ENCODE peak calls at places on chromosomes 12 and 14, in four cellular contexts. O, T, I and P are unnamed samples.

GRCh38 chr14:60092516-60092915 is 793 bp downstream of the PCNX4 start:
- DNase-seq in I (no peak), O (peak), T (peak), P (peak)

GRCh38 chr14:67218126-67218525 is 23.1 kb upstream of the PALS1 start:
- DNase-seq in T (no peak), I (no peak), O (no peak), P (no peak)

GRCh38 chr14:58954874-58955273 is 233.6 kb upstream of the DAAM1 start:
- DNase-seq in T (no peak), I (no peak), O (no peak), P (no peak)

GRCh38 chr14:35818346-35819115 is 7.6 kb upstream of the BRMS1L start:
- DNase-seq in T (peak), I (no peak), O (peak), P (peak)

GRCh38 chr12:92538970-92539749 is 163.6 kb upstream of the PLEKHG7 start:
- DNase-seq in T (peak), I (peak), O (no peak), P (no peak)

GRCh38 chr12:120225200-120225558 is 24.3 kb upstream of the RPLP0 start:
- DNase-seq in I (no peak), T (no peak), O (no peak), P (peak)

GRCh38 chr12:10362828-10363664 is 26.8 kb downstream of the KLRK1 start:
- DNase-seq in T (no peak), I (peak), O (no peak), P (no peak)

GRCh38 chr14:92460916-92461579 is 52.5 kb upstream of the RIN3 start:
- DNase-seq in I (peak), T (no peak), O (no peak), P (no peak)

GRCh38 chr12:131368073-131369071 is 342.5 kb upstream of the SFSWAP start:
- DNase-seq in O (no peak), T (no peak), I (no peak), P (no peak)

GRCh38 chr12:52521581-52522266 is 1.5 kb upstream of the KRT5 start:
- DNase-seq in I (no peak), T (no peak), O (no peak), P (no peak)

GRCh38 chr12:69044887-69045286 is 111.9 kb upstream of the CPM start:
- DNase-seq in I (no peak), T (no peak), O (no peak), P (no peak)

GRCh38 chr12:3150820-3151590 is 73.8 kb downstream of the TSPAN9 start:
- DNase-seq in I (no peak), O (no peak), T (no peak), P (no peak)

GRCh38 chr12:15227004-15227679 is 5.9 kb upstream of the RERG start:
- DNase-seq in T (no peak), I (no peak), O (peak), P (peak)

GRCh38 chr12:93061414-93062099 is 132.5 kb upstream of the EEA1 start:
- DNase-seq in T (no peak), I (no peak), O (no peak), P (no peak)

GRCh38 chr12:78448692-78449091 is 415.9 kb upstream of the SYT1 start:
- DNase-seq in I (no peak), T (no peak), O (no peak), P (no peak)

GRCh38 chr12:109461846-109462766 is 15.0 kb downstream of the KCTD10 start:
- DNase-seq in I (no peak), O (peak), T (no peak), P (no peak)

GRCh38 chr12:70449074-70449757 is 83.1 kb downstream of the KCNMB4 start:
- DNase-seq in I (no peak), T (no peak), O (peak), P (no peak)

GRCh38 chr14:95523818-95524448 is 7.5 kb upstream of the SYNE3 start:
- DNase-seq in T (peak), O (peak), I (no peak), P (no peak)

GRCh38 chr14:101939771-101940170 is 24.6 kb upstream of the DYNC1H1 start:
- DNase-seq in I (no peak), O (no peak), T (no peak), P (no peak)

GRCh38 chr12:79782197-79782890 is 91.6 kb upstream of the PAWR start:
- DNase-seq in T (no peak), O (no peak), I (no peak), P (no peak)

GRCh38 chr12:2586159-2587035 is 208.4 kb upstream of the FKBP4 start:
- DNase-seq in T (no peak), O (no peak), I (no peak), P (no peak)

GRCh38 chr12:3655331-3655900 is 97.5 kb downstream of the CRACR2A start:
- DNase-seq in T (peak), I (no peak), O (peak), P (peak)

GRCh38 chr12:128840862-128841468 is 12.3 kb upstream of the GLT1D1 start:
- DNase-seq in I (no peak), O (no peak), T (no peak), P (no peak)

GRCh38 chr12:28222959-28223662 is 32.9 kb downstream of the CCDC91 start:
- DNase-seq in T (no peak), O (no peak), I (no peak), P (no peak)

GRCh38 chr12:106601031-106601430 is 18.2 kb downstream of the RFX4 start:
- DNase-seq in O (peak), I (no peak), T (peak), P (peak)

GRCh38 chr14:51873221-51873893 is 12.9 kb downstream of the GNG2 start:
- DNase-seq in O (no peak), I (peak), T (no peak), P (no peak)

GRCh38 chr12:106986625-106987389 is at the start of gene MTERF2:
- DNase-seq in O (peak), I (peak), T (peak), P (peak)

GRCh38 chr14:21241218-21241819 is 27.9 kb downstream of the HNRNPC start:
- DNase-seq in I (no peak), T (no peak), O (no peak), P (no peak)

GRCh38 chr12:44294649-44295048 is 458.8 kb downstream of the TMEM117 start:
- DNase-seq in T (no peak), O (no peak), I (no peak), P (no peak)

GRCh38 chr12:120474092-120474960 is 4.8 kb upstream of the SRSF9 start:
- DNase-seq in T (peak), I (no peak), O (no peak), P (no peak)

GRCh38 chr12:116276433-116277216 is 868 bp downstream of the MED13L start:
- DNase-seq in O (peak), T (peak), I (no peak), P (peak)

GRCh38 chr14:72104011-72104613 is 171.9 kb downstream of the RGS6 start:
- DNase-seq in I (no peak), O (no peak), T (peak), P (peak)

GRCh38 chr12:47397664-47398281 is 308.1 kb downstream of the RPAP3 start:
- DNase-seq in O (peak), T (peak), I (no peak), P (peak)

GRCh38 chr12:101967506-101967905 is 90.1 kb downstream of the DRAM1 start:
- DNase-seq in I (peak), O (no peak), T (no peak), P (no peak)

DNA sequence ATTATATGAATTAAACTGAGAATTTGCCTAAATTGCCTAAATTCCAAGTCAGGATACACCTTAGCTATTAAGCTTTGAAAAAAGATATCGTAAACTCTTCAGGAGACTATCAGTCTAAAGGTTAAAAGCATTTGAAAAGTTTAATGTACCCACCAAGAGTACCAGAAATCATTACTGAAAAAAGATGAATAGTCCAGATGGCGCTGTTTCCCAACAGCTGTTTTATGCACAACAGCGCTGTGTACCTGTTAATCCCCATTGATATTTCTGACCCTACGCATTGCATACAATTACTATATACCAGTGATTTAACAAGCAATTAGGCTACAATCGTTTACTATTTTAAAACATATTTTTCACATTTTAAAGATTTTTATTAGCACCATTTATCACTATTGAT is 185.0 kb downstream of the PLCZ1 start:
- DNase-seq in T (no peak), I (no peak), O (no peak), P (no peak)
- TF ChIP-seq FOXK2 in T (no peak), I (no peak), O (no peak), P (no peak)

DNA sequence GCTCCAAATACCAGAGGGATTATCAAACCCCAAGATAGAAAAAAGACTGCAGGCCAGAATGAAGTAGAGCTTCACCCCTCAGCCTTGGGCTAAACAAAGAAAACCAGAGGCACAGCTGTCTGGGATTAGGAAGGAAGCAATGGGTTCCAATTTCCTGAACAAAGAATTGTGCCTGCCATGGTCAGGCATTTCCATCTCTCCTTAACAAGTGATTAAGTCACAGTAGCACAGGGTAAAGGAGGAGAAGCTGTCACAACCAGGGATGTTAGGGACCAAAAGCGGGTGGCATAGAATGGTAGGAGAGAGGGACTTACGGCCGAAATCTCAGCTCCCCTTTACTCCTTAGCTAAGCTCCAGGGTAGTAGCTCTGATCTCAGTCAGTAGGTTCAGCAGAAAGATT is 33.9 kb downstream of the SPTLC2 start:
- DNase-seq in O (no peak), T (no peak), I (no peak), P (no peak)
- TF ChIP-seq BHLHE40 in O (no peak), T (no peak), I (no peak), P (no peak)

DNA sequence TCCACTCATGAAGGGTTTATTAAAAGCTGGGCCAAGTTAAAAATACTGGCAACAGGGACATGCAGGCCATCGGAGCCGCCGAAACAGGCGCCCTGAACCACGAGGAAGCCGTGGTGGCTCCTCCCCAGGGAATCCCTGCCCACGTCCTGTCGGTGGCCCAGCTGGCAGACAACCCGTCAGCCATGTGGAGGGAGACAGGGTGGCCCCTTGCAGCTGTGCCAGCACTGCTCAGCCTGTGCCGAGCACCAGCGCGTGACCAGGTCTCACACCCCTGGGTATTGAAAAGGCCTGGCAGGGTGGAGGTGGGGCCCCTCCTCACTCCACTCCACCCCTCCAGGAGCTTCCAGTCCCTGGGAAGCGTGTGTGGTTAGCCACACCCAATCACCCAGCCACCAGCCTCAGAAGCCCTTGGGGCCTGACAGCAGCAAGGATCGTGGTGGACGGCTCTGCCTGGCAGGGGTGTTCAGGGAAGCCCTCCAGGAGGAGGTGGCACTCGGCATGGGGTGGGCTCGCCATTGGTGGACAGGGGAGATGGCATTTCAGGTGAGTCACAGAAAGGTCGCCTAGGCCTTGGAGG is 12.4 kb upstream of the DLK1 start:
- DNase-seq in T (peak), O (no peak), I (no peak), P (no peak)
- TF ChIP-seq FOXK2 in T (no peak), O (no peak), I (no peak), P (no peak)

GRCh38 chr14:94180655-94181271 is 6.6 kb downstream of the PPP4R4 start:
- DNase-seq in I (peak), O (peak), T (peak), P (peak)
- TF ChIP-seq BHLHE40 in I (no peak), O (no peak), T (no peak), P (no peak)

GRCh38 chr14:105162374-105162979 is 6.1 kb downstream of the JAG2 start:
- DNase-seq in O (peak), I (no peak), T (peak), P (no peak)
- TF ChIP-seq FOXK2 in O (no peak), I (no peak), T (no peak), P (no peak)

DNA sequence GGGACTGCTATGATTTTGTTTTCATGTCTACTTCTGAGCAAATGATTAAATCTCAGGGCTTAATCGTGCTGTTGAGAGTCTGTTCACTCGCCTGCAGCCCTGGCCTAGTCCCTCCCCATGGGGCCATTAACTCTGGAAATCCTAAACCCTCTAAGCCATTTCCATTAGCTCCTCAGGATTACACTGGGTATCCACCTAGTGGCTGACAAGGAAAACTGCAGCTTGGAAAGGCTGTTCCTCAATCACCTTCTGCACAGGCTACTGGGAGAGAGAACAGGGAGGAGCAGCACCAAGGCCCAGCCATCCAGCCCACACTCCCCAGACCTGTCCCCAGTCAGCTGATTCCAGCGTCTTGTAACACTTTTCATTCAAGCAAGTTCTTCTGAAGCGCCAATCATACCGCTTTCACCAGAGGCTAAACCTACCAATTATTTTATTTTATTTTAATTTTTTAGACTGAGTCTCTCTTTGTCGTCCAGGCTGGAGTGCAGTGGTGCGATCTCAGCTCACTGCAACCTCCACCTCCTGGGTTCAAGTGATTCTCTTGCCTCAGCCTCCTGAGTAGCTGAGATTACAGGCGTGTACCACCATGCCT is 48.7 kb downstream of the NEUROD4 start:
- DNase-seq in I (no peak), O (peak), T (peak), P (peak)
- TF ChIP-seq BHLHE40 in I (no peak), O (no peak), T (no peak), P (no peak)

DNA sequence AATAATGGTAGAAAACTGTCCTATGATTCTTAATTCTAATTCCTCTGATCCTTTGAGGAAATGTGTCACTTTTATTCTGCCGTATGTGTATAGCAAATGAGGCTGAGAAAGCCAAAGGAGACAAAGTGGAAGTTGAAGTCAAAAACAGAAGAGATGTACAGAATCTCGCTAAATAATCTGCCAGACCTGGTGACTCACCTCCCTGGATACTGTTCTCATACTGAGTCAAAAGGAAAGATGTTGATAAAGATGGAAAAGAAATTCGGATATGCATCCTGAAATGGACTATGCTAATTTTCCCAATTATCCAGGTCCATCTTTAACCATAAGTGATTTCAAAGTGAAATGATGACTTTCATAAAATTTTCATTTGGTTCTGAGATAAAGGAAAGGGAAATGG is 92.5 kb downstream of the DUSP6 start:
- DNase-seq in O (no peak), T (no peak), I (no peak), P (no peak)
- TF ChIP-seq FOXK2 in O (no peak), T (no peak), I (no peak), P (no peak)

GRCh38 chr14:99768381-99768780 is 24.8 kb upstream of the EML1 start:
- DNase-seq in O (no peak), I (no peak), T (no peak), P (no peak)
- TF ChIP-seq BHLHE40 in O (no peak), I (no peak), T (no peak), P (no peak)

DNA sequence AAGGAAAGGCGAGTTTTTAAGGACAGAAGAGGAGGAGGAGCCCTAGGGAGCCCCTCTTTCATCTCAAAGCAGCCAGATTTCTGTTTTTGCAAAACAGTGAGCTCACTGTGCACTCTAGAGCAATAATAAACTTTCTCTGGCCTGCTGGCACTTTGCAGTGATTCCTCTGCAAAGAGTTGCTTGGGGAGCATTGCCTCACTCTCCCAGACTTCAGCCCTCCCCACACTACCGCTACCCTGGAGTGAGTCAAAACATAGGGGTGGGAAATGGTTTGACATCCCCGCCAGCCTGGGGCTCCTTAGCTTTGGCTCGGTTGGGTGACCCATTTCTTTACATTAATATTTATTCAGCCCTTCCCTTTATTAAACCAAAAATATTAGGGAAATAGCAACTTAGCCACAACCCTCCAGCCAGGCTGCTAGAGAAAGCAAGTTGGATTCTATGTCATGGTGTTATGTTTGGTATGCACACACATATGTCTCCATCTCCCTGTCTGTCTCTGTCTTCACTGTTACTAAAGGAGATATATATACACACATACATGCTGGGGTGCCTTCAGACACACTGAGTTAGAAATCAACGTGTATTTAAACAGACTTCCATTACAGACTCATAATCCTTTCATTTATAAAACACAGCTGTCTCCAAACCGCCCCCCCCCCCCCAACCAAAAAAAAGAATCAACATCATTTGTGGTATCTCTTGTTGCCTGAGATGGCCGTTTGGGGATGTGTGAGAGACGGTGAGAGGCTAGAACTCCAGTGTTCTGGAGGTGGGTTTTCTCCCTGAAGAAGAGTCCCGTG is 3.4 kb upstream of the IRF2BPL start:
- DNase-seq in I (no peak), O (no peak), T (no peak), P (no peak)
- TF ChIP-seq FOXK2 in I (no peak), O (no peak), T (no peak), P (no peak)

GRCh38 chr12:118358008-118358359 is 14.7 kb downstream of the TAOK3 start:
- DNase-seq in T (no peak), I (no peak), O (no peak), P (no peak)

GRCh38 chr12:118357327-118358007 is 15.2 kb downstream of the TAOK3 start:
- DNase-seq in I (peak), O (no peak), T (peak), P (peak)

GRCh38 chr12:118354903-118355302 is 17.8 kb downstream of the TAOK3 start:
- DNase-seq in I (no peak), O (no peak), T (no peak), P (no peak)

GRCh38 chr12:118355838-118356237 is 16.9 kb downstream of the TAOK3 start:
- DNase-seq in O (no peak), I (no peak), T (no peak), P (no peak)

GRCh38 chr12:118356809-118357326 is 15.8 kb downstream of the TAOK3 start:
- DNase-seq in I (no peak), T (no peak), O (no peak), P (no peak)
- TF ChIP-seq BHLHE40 in I (no peak), T (no peak), O (no peak), P (no peak)